ENCODE peak calls at places on chromosomes 5 and 9, in eight cellular contexts. V is cardiac septum; K is AG08395; S is fibroblast of mammary gland; B is IMR-90; H is A172; I is stimulated activated CD4-positive, alpha-beta T cell treated with anti-CD3 and anti-CD28 coated beads, Interleukin-15, amount 100 ng/mL, for 1 hour; R is activated CD4-positive, alpha-beta T cell treated with anti-CD3 and anti-CD28 coated beads for 36 hours. C is an unnamed sample.
A peak's percentile ranks its signal among the peaks of the same experiment; 100 is the strongest.

GRCh38 chr9:116599342-116599884 is 87.7 kb upstream of the TRIM32 start:
- DNase-seq in V (no peak), K (no peak), S (no peak), B (no peak), H (no peak), I (no peak), R (no peak), C (no peak)

GRCh38 chr5:34626036-34626435 is 30.1 kb upstream of the RAI14 start:
- DNase-seq in V (no peak), K (no peak), S (peak; percentile 84), B (peak; percentile 93), H (peak; percentile 79), I (no peak), R (no peak), C (no peak)

GRCh38 chr5:169874626-169875025 is 105.7 kb downstream of the INSYN2B start:
- DNase-seq in V (no peak), K (peak; percentile 7), S (peak; percentile 27), B (no peak), H (no peak), I (no peak), R (no peak), C (no peak)

GRCh38 chr5:142446131-142446959 is 121.5 kb upstream of the SPRY4 start:
- DNase-seq in V (no peak), K (peak; percentile 49), S (peak; percentile 77), B (peak; percentile 84), H (peak; percentile 93), I (no peak), R (no peak), C (no peak)

GRCh38 chr9:18260527-18260926 is 213.4 kb upstream of the ADAMTSL1 start:
- DNase-seq in V (no peak), K (peak; percentile 38), S (peak; percentile 15), B (no peak), H (peak; percentile 86), I (no peak), R (no peak), C (no peak)

GRCh38 chr5:132473019-132473531 is 17.5 kb downstream of the IRF1 start:
- DNase-seq in V (no peak), K (no peak), S (no peak), B (no peak), H (no peak), I (peak; percentile 70), R (peak; percentile 83), C (no peak)

GRCh38 chr9:1460143-1460769 is 410.1 kb downstream of the DMRT2 start:
- DNase-seq in V (no peak), K (no peak), S (peak; percentile 13), B (no peak), H (no peak), I (no peak), R (peak; percentile 30), C (no peak)

GRCh38 chr5:91794856-91795548 is 411.9 kb upstream of the ARRDC3 start:
- DNase-seq in V (no peak), K (no peak), S (peak; percentile 8), B (no peak), H (no peak), I (no peak), R (no peak), C (no peak)

GRCh38 chr5:75113354-75113753 is 61.0 kb upstream of the GCNT4 start:
- DNase-seq in V (no peak), K (no peak), S (no peak), B (no peak), H (no peak), I (no peak), R (no peak), C (no peak)

GRCh38 chr9:95641591-95641990 is 124.8 kb upstream of the PTCH1 start:
- DNase-seq in V (no peak), K (no peak), S (peak; percentile 24), B (no peak), H (no peak), I (no peak), R (no peak), C (no peak)

GRCh38 chr9:122265265-122265900 is 701 bp downstream of the MRRF start:
- DNase-seq in V (no peak), K (peak; percentile 20), S (peak; percentile 46), B (peak; percentile 6), H (no peak), I (no peak), R (no peak), C (no peak)

GRCh38 chr9:137046094-137046787 is at the start of gene NPDC1:
- DNase-seq in V (peak; percentile 90), K (peak; percentile 91), S (peak; percentile 57), B (peak; percentile 61), H (peak; percentile 88), I (peak; percentile 56), R (peak; percentile 92), C (no peak)

GRCh38 chr9:106478312-106479099 is 384.5 kb upstream of the ZNF462 start:
- DNase-seq in V (no peak), K (no peak), S (no peak), B (no peak), H (no peak), I (no peak), R (no peak), C (no peak)

GRCh38 chr5:53469946-53470687 is 10.3 kb upstream of the FST start:
- DNase-seq in V (no peak), K (peak; percentile 24), S (no peak), B (peak; percentile 79), H (peak; percentile 72), I (no peak), R (no peak), C (no peak)

GRCh38 chr9:122095010-122095767 is 2.1 kb upstream of the TTLL11 start:
- DNase-seq in V (peak; percentile 69), K (no peak), S (peak; percentile 68), B (peak; percentile 65), H (peak; percentile 60), I (no peak), R (peak; percentile 74), C (peak; percentile 34)

GRCh38 chr9:110641350-110641749 is 27.2 kb upstream of the MUSK start:
- DNase-seq in V (no peak), K (no peak), S (peak; percentile 50), B (no peak), H (no peak), I (no peak), R (no peak), C (no peak)

GRCh38 chr5:7546555-7546954 is 150.6 kb downstream of the ADCY2 start:
- DNase-seq in V (no peak), K (no peak), S (no peak), B (no peak), H (no peak), I (no peak), R (no peak), C (no peak)

GRCh38 chr5:125950012-125950411 is 473.2 kb upstream of the GRAMD2B start:
- DNase-seq in V (no peak), K (no peak), S (peak; percentile 8), B (no peak), H (no peak), I (no peak), R (no peak), C (no peak)

GRCh38 chr9:105901514-105902109 is 207.3 kb downstream of the TMEM38B start:
- DNase-seq in V (no peak), K (no peak), S (peak; percentile 25), B (peak; percentile 3), H (peak; percentile 36), I (no peak), R (peak; percentile 27), C (no peak)

GRCh38 chr9:106529616-106530015 is 333.4 kb upstream of the ZNF462 start:
- DNase-seq in V (no peak), K (no peak), S (no peak), B (no peak), H (no peak), I (no peak), R (no peak), C (no peak)

GRCh38 chr5:1479581-1480188 is 34.4 kb upstream of the SLC6A3 start:
- DNase-seq in V (no peak), K (peak; percentile 80), S (peak; percentile 77), B (peak; percentile 36), H (no peak), I (no peak), R (peak; percentile 65), C (peak; percentile 54)

GRCh38 chr5:13698882-13699281 is 245.6 kb downstream of the DNAH5 start:
- DNase-seq in V (no peak), K (no peak), S (no peak), B (no peak), H (no peak), I (no peak), R (no peak), C (no peak)

GRCh38 chr5:135234242-135235000 is 164.6 kb downstream of the MACROH2A1 start:
- DNase-seq in V (peak; percentile 67), K (no peak), S (no peak), B (no peak), H (no peak), I (no peak), R (no peak), C (peak; percentile 73)

GRCh38 chr9:69811329-69811989 is 9.2 kb upstream of the CFAP95 start:
- DNase-seq in V (no peak), K (no peak), S (no peak), B (no peak), H (no peak), I (no peak), R (no peak), C (no peak)

GRCh38 chr5:32444191-32444945 is at the start of gene ZFR:
- DNase-seq in V (peak; percentile 97), K (peak; percentile 97), S (peak; percentile 84), B (peak; percentile 85), H (peak; percentile 74), I (peak; percentile 82), R (peak; percentile 97), C (peak; percentile 98)